ENCODE peak calls at places on chromosomes 7 and 10, in seven cellular contexts. I is GM23338, S is testis, E is pancreas, Y is right lobe of liver, Z is thoracic aorta, J is heart left ventricle. B is an unnamed sample.

GRCh38 chr7:3063016-3063753 is 19.5 kb upstream of the CARD11 start:
- DNase-seq in S (no peak), Z (no peak), Y (no peak), I (no peak), J (no peak), E (no peak), B (no peak)

GRCh38 chr10:110818311-110819257 is 53.1 kb upstream of the PDCD4 start:
- DNase-seq in Y (no peak), S (no peak), I (no peak), J (no peak), Z (no peak), E (peak; percentile 81), B (no peak)

GRCh38 chr10:3813986-3814831 is 29.2 kb upstream of the KLF6 start:
- DNase-seq in J (no peak), Y (no peak), I (no peak), S (no peak), E (no peak), Z (no peak), B (no peak)

GRCh38 chr7:151566897-151567320 is 47.2 kb upstream of the RHEB start:
- DNase-seq in Y (no peak), J (no peak), E (no peak), S (no peak), I (peak; percentile 52), Z (no peak), B (no peak)

GRCh38 chr10:50740351-50740688 is 584 bp downstream of the ASAH2B start:
- DNase-seq in I (no peak), E (no peak), J (peak; percentile 17), Z (no peak), Y (no peak), S (no peak), B (no peak)

GRCh38 chr10:105085980-105086379 is 444.9 kb downstream of the SORCS3 start:
- DNase-seq in E (no peak), Z (no peak), Y (no peak), J (no peak), I (no peak), S (no peak), B (no peak)

GRCh38 chr10:58157076-58157766 is 110.5 kb downstream of the IPMK start:
- DNase-seq in Y (no peak), J (no peak), E (no peak), Z (no peak), I (no peak), S (no peak), B (no peak)

GRCh38 chr10:73798087-73798486 is 12.7 kb downstream of the ZSWIM8 start:
- DNase-seq in Z (no peak), Y (peak; percentile 13), I (no peak), E (no peak), S (no peak), J (no peak), B (no peak)

GRCh38 chr10:28986117-28986792 is 302.6 kb upstream of the LYZL1 start:
- DNase-seq in S (no peak), J (no peak), Y (no peak), Z (no peak), E (no peak), I (no peak), B (no peak)

GRCh38 chr10:5014936-5015335 is 11.3 kb upstream of the AKR1C2 start:
- DNase-seq in E (peak; percentile 32), Y (no peak), I (no peak), J (no peak), Z (no peak), S (no peak), B (no peak)

GRCh38 chr7:149803551-149804074 is 30.2 kb upstream of the ZNF467 start:
- DNase-seq in J (no peak), S (no peak), E (no peak), Z (no peak), Y (no peak), I (no peak), B (no peak)

GRCh38 chr7:108459922-108460551 is 3.8 kb upstream of the NRCAM start:
- DNase-seq in I (peak; percentile 70), S (peak; percentile 38), Z (no peak), Y (no peak), E (no peak), J (no peak), B (no peak)

GRCh38 chr7:102925962-102926825 is 13.4 kb downstream of the LRRC17 start:
- DNase-seq in Z (no peak), E (no peak), S (no peak), J (no peak), Y (no peak), I (no peak), B (no peak)

GRCh38 chr7:148481965-148482626 is 108.5 kb upstream of the C7orf33 start:
- DNase-seq in E (no peak), I (no peak), S (no peak), J (no peak), Y (no peak), Z (no peak), B (no peak)

GRCh38 chr10:119517235-119518141 is 25.0 kb downstream of the RGS10 start:
- DNase-seq in J (no peak), I (no peak), Z (no peak), E (no peak), S (peak; percentile 31), Y (peak; percentile 47), B (no peak)

GRCh38 chr10:102811346-102811745 is 25.9 kb downstream of the CYP17A1 start:
- DNase-seq in Y (no peak), I (no peak), E (no peak), S (no peak), J (no peak), Z (no peak), B (no peak)

GRCh38 chr7:76220185-76221057 is 18.7 kb downstream of the SRRM3 start:
- DNase-seq in Y (no peak), I (peak; percentile 94), E (no peak), J (no peak), S (no peak), Z (no peak), B (no peak)

GRCh38 chr10:50395279-50395678 is 144.0 kb upstream of the ASAH2 start:
- DNase-seq in J (no peak), Y (no peak), E (peak; percentile 37), Z (no peak), S (no peak), I (no peak), B (no peak)

GRCh38 chr7:28811990-28812389 is 146.1 kb downstream of the TRIL start:
- DNase-seq in J (no peak), I (no peak), Z (no peak), E (no peak), S (no peak), Y (no peak), B (no peak)

GRCh38 chr7:101140339-101140699 is 13.4 kb downstream of the SERPINE1 start:
- DNase-seq in Z (no peak), E (no peak), I (peak; percentile 47), Y (no peak), J (no peak), S (no peak), B (no peak)

GRCh38 chr7:35370694-35371093 is 116.8 kb upstream of the TBX20 start:
- DNase-seq in E (no peak), I (no peak), Z (no peak), J (no peak), S (no peak), Y (no peak), B (no peak)

GRCh38 chr10:93077860-93078337 is 4.2 kb downstream of the CYP26A1 start:
- DNase-seq in Z (no peak), S (no peak), Y (peak; percentile 55), E (no peak), I (no peak), J (no peak), B (no peak)

GRCh38 chr10:18675069-18675801 is 16.0 kb downstream of the ARL5B start:
- DNase-seq in Y (no peak), I (no peak), J (no peak), S (no peak), Z (no peak), E (no peak), B (no peak)

GRCh38 chr10:15433850-15434537 is 62.9 kb upstream of the FAM171A1 start:
- DNase-seq in S (peak; percentile 70), Z (no peak), E (no peak), J (peak; percentile 33), I (peak; percentile 81), Y (no peak), B (peak; percentile 57)

DNA sequence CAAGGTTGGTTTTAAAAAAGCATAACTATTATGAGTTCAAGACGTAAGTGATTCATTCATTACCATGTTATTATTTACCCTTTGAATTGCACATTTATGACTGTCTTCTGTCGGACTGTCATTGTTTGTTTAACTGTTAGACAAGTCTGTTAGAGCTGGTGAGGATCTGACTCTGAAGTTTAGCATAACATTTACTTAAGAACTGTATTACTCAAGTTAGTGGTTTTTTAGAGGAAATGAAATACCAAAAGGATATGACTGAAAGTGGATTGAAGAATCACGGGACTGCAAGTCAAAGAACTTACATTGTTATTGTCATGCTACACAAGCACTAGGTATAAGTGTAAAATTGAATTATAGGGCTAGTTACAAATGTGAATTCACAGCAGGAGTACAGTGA is 2.2 kb downstream of the CSGALNACT2 start:
- DNase-seq in Z (no peak), E (no peak), J (no peak), Y (no peak), S (no peak), I (no peak), B (no peak)
- H3K4me3 ChIP-seq in Z (peak overlapping the region; percentile 98), E (no peak overlapping the region), J (no peak overlapping the region), Y (no peak overlapping the region), S (no peak overlapping the region), I (no peak overlapping the region), B (no peak overlapping the region)

GRCh38 chr10:96719205-96719604 is 1.1 kb downstream of the PIK3AP1 start:
- DNase-seq in I (no peak), J (no peak), S (no peak), E (no peak), Z (no peak), Y (no peak), B (no peak)
- H3K4me1 ChIP-seq in I (peaks cover 7% of the 10 kb centered on the region), J (peaks cover 16% of the 10 kb centered on the region), S (peaks cover 10% of the 10 kb centered on the region), E (peaks cover 25% of the 10 kb centered on the region), Z (peaks cover 4% of the 10 kb centered on the region), Y (peaks cover 40% of the 10 kb centered on the region), B (peaks cover 14% of the 10 kb centered on the region)

GRCh38 chr7:106029941-106030340 is 66.9 kb downstream of the CDHR3 start:
- DNase-seq in Z (no peak), E (no peak), Y (no peak), J (no peak), S (no peak), I (peak; percentile 54), B (no peak)
- H3K27ac ChIP-seq in Z (no peak overlapping the region), E (no peak overlapping the region), Y (no peak overlapping the region), J (no peak overlapping the region), S (no peak overlapping the region), I (no peak overlapping the region), B (no peak overlapping the region)

DNA sequence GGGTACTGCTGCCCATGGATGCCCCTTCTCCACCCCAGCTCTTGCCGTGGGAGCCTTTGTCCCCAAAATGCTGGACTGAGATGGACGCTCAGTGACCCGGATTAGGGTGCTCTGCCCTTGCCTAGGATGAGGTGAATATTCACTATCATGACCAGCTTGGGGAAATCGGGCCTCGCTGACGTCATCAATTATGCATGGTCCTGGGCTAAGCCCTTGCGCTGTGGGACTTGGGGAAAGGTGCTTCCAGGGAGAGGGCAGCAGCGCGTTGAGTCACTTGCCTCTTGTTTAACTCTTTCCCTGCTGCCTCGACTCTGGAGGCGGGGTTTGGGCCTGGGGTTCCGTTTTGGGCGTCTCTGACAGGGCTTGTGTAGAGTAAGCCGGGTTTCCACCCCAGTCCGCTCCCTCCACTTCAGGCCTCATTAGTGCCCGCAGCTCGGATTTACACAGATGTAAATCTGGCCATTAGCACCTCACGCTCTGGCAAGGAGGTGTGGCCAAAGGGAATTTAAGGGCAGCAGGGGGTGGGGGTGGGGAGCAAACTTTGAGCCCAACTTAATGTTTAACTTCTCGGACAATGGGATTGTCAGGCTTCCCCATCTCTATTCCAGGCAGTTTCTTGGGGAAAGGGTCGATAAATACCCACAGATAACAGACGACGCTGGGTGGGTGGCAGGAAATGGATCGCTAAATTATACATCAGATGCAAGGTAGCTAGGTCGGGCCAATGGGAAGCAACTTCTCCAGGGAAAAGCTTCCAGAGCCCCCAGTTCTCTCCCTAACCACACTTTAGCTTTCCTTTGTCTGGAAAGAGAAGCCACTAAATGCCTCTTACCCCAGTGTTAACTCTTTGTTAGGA is 51.3 kb upstream of the TCF7L2 start:
- DNase-seq in I (peak; percentile 91), J (no peak), E (peak; percentile 25), Y (peak; percentile 79), S (no peak), Z (no peak), B (peak; percentile 6)
- H3K4me3 ChIP-seq in I (peak overlapping the region; percentile 49), J (no peak overlapping the region), E (peak overlapping the region; percentile 14), Y (peak overlapping the region; percentile 45), S (no peak overlapping the region), Z (peak overlapping the region; percentile 53), B (peak overlapping the region; percentile 16)